ENCODE peak calls at places on chromosome 21, in four cellular contexts. One of them, this sample, is unnamed.

GRCh38 chr21:41834252-41834925 is 44.8 kb downstream of the PRDM15 start:
- DNase-seq in endothelial cell of umbilical vein: no peak
- DNase-seq in body of pancreas: no peak
- DNase-seq in GM12891: no peak
- DNase-seq in this sample: no peak

GRCh38 chr21:39048574-39048973 is 134.7 kb downstream of the PSMG1 start:
- DNase-seq in GM12891: no peak
- DNase-seq in endothelial cell of umbilical vein: no peak
- DNase-seq in body of pancreas: no peak
- DNase-seq in this sample: no peak

GRCh38 chr21:45284456-45284741 is 3.3 kb downstream of the POFUT2 start:
- DNase-seq in endothelial cell of umbilical vein: no peak
- DNase-seq in body of pancreas: no peak
- DNase-seq in GM12891: no peak
- DNase-seq in this sample: no peak

GRCh38 chr21:42745511-42746239 is 92.3 kb downstream of the PDE9A start:
- DNase-seq in body of pancreas: no peak
- DNase-seq in GM12891: no peak
- DNase-seq in endothelial cell of umbilical vein: no peak
- DNase-seq in this sample: no peak

GRCh38 chr21:35314896-35315582 is 265.9 kb upstream of the RUNX1 start:
- DNase-seq in endothelial cell of umbilical vein: no peak
- DNase-seq in body of pancreas: no peak
- DNase-seq in GM12891: no peak
- DNase-seq in this sample: no peak

GRCh38 chr21:31888936-31889371 is 16.1 kb downstream of the HUNK start:
- DNase-seq in body of pancreas: peak
- DNase-seq in endothelial cell of umbilical vein: no peak
- DNase-seq in GM12891: no peak
- DNase-seq in this sample: no peak

GRCh38 chr21:42544544-42544943 is 30.9 kb downstream of the SLC37A1 start:
- DNase-seq in endothelial cell of umbilical vein: no peak
- DNase-seq in GM12891: no peak
- DNase-seq in body of pancreas: no peak
- DNase-seq in this sample: no peak

GRCh38 chr21:44950351-44950750 is 10.5 kb downstream of the SLX9 start:
- DNase-seq in GM12891: no peak
- DNase-seq in body of pancreas: no peak
- DNase-seq in endothelial cell of umbilical vein: no peak
- DNase-seq in this sample: no peak

GRCh38 chr21:20661221-20661620 is 337.0 kb upstream of the NCAM2 start:
- DNase-seq in body of pancreas: no peak
- DNase-seq in endothelial cell of umbilical vein: no peak
- DNase-seq in GM12891: no peak
- DNase-seq in this sample: no peak

GRCh38 chr21:35989185-35989735 is 71.1 kb downstream of the SETD4 start:
- DNase-seq in body of pancreas: no peak
- DNase-seq in GM12891: no peak
- DNase-seq in endothelial cell of umbilical vein: no peak
- DNase-seq in this sample: no peak

GRCh38 chr21:39327727-39328126 is 14.3 kb upstream of the BRWD1 start:
- DNase-seq in GM12891: no peak
- DNase-seq in endothelial cell of umbilical vein: no peak
- DNase-seq in body of pancreas: no peak
- DNase-seq in this sample: no peak

GRCh38 chr21:46509760-46510159 is 51.1 kb downstream of the DIP2A start:
- DNase-seq in body of pancreas: peak
- DNase-seq in GM12891: no peak
- DNase-seq in endothelial cell of umbilical vein: peak
- DNase-seq in this sample: no peak

GRCh38 chr21:31656199-31657095 is 3.0 kb upstream of the SOD1 start:
- DNase-seq in GM12891: no peak
- DNase-seq in body of pancreas: no peak
- DNase-seq in endothelial cell of umbilical vein: no peak
- DNase-seq in this sample: no peak

GRCh38 chr21:45084881-45085536 is 10.6 kb downstream of the ADARB1 start:
- DNase-seq in endothelial cell of umbilical vein: no peak
- DNase-seq in body of pancreas: no peak
- DNase-seq in GM12891: no peak
- DNase-seq in this sample: no peak

GRCh38 chr21:40335689-40336088 is 468.5 kb downstream of the PCP4 start:
- DNase-seq in body of pancreas: no peak
- DNase-seq in GM12891: no peak
- DNase-seq in endothelial cell of umbilical vein: no peak
- DNase-seq in this sample: no peak
- TF ChIP-seq POLR2A in body of pancreas: no peak
- TF ChIP-seq POLR2A in GM12891: no peak
- TF ChIP-seq POLR2A in endothelial cell of umbilical vein: no peak
- TF ChIP-seq POLR2A in this sample: no peak

DNA sequence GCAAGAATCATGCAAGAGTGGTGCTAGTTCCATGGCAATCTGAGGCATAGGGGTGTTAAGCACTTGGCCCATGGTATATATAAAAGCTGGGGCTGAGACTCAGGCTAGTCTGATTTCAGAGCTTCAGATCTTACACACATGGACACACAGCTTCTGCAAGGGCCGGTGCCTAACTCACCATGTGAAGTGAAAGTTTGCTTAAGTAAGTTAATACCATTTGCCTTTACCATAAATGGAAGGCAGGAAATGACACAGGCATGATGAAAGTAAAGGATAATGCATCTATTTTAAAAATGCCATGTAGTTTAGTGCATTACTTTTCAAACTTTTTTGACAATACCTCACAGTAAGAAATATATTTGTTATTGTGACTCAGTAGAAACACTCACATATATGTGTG is 122.6 kb downstream of the KCNJ6 start:
- DNase-seq in body of pancreas: no peak
- DNase-seq in endothelial cell of umbilical vein: no peak
- DNase-seq in GM12891: no peak
- DNase-seq in this sample: no peak
- TF ChIP-seq POLR2A in body of pancreas: no peak
- TF ChIP-seq POLR2A in endothelial cell of umbilical vein: no peak
- TF ChIP-seq POLR2A in GM12891: no peak
- TF ChIP-seq POLR2A in this sample: no peak

GRCh38 chr21:25567472-25567871 is 39.8 kb downstream of the MRPL39 start:
- DNase-seq in GM12891: no peak
- DNase-seq in endothelial cell of umbilical vein: peak
- DNase-seq in body of pancreas: no peak
- DNase-seq in this sample: no peak
- TF ChIP-seq POLR2A in GM12891: peak
- TF ChIP-seq POLR2A in endothelial cell of umbilical vein: no peak
- TF ChIP-seq POLR2A in body of pancreas: no peak
- TF ChIP-seq POLR2A in this sample: no peak

GRCh38 chr21:33993286-33994231 is 78.0 kb upstream of the ATP5PO start:
- DNase-seq in GM12891: no peak
- DNase-seq in body of pancreas: no peak
- DNase-seq in endothelial cell of umbilical vein: peak
- DNase-seq in this sample: no peak
- TF ChIP-seq POLR2A in GM12891: no peak
- TF ChIP-seq POLR2A in body of pancreas: no peak
- TF ChIP-seq POLR2A in endothelial cell of umbilical vein: no peak
- TF ChIP-seq POLR2A in this sample: no peak

GRCh38 chr21:29989634-29990234 is 49.9 kb upstream of the GRIK1 start:
- DNase-seq in endothelial cell of umbilical vein: no peak
- DNase-seq in GM12891: no peak
- DNase-seq in body of pancreas: no peak
- DNase-seq in this sample: no peak
- TF ChIP-seq POLR2A in endothelial cell of umbilical vein: no peak
- TF ChIP-seq POLR2A in GM12891: no peak
- TF ChIP-seq POLR2A in body of pancreas: no peak
- TF ChIP-seq POLR2A in this sample: no peak

GRCh38 chr21:33712022-33712803 is 69.9 kb downstream of the ITSN1 start:
- DNase-seq in GM12891: no peak
- DNase-seq in endothelial cell of umbilical vein: peak
- DNase-seq in body of pancreas: no peak
- DNase-seq in this sample: no peak

GRCh38 chr21:33708874-33709273 is 66.6 kb downstream of the ITSN1 start:
- DNase-seq in endothelial cell of umbilical vein: no peak
- DNase-seq in GM12891: no peak
- DNase-seq in body of pancreas: no peak
- DNase-seq in this sample: no peak

GRCh38 chr21:33703750-33704606 is 61.7 kb downstream of the ITSN1 start:
- DNase-seq in endothelial cell of umbilical vein: peak
- DNase-seq in GM12891: no peak
- DNase-seq in body of pancreas: no peak
- DNase-seq in this sample: no peak

GRCh38 chr21:33707846-33708245 is 65.5 kb downstream of the ITSN1 start:
- DNase-seq in GM12891: no peak
- DNase-seq in body of pancreas: no peak
- DNase-seq in endothelial cell of umbilical vein: no peak
- DNase-seq in this sample: no peak
- TF ChIP-seq POLR2A in GM12891: no peak
- TF ChIP-seq POLR2A in body of pancreas: no peak
- TF ChIP-seq POLR2A in endothelial cell of umbilical vein: no peak
- TF ChIP-seq POLR2A in this sample: no peak

DNA sequence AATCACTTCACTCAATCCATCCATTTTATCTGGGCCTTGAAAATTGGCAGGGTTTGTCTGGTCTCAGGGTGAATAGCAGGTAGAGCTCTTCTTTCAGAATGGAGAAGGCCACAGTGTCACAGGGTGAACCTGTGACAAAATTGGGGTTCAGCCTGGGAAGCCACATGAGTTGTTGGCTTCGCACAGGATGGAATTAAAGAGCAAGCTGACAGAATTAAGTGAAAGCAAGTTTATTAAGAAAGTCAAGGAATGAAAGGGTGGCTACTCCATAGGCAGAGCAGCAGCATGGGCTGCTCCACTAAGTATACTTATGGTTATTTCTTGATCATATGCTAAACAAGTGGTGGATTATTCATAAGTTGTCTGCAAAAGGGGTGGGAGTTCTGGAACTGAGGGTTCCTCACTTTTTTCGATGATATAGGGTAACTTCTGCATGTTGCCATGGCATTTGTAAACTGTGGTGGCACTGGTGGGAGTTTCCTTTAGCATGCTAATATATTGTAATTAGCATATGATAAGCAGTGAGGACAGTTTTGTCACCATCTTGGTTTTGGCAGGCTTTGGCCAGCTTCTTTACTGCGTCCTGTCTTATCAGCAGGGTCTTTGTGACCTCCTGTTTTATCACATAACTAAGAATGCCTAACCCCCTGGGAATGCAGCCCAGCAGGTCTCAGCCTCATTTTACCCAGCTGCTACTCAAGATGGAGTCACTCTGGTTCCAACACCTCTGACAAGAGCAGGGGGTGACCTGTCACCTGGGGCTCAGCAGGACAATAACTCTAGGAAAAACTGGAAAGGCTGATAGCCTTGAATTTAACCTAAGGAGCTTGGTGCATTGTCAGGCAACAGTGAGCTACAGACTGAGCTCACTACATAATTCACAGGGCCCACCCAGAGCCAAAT is 5.1 kb downstream of the IFNAR2 start:
- DNase-seq in GM12891: no peak
- DNase-seq in body of pancreas: no peak
- DNase-seq in endothelial cell of umbilical vein: no peak
- DNase-seq in this sample: no peak
- TF ChIP-seq POLR2A in GM12891: peak
- TF ChIP-seq POLR2A in body of pancreas: no peak
- TF ChIP-seq POLR2A in endothelial cell of umbilical vein: no peak
- TF ChIP-seq POLR2A in this sample: no peak

GRCh38 chr21:25509862-25510261 is 97.4 kb downstream of the MRPL39 start:
- DNase-seq in endothelial cell of umbilical vein: no peak
- DNase-seq in body of pancreas: no peak
- DNase-seq in GM12891: no peak
- DNase-seq in this sample: no peak
- TF ChIP-seq POLR2A in endothelial cell of umbilical vein: no peak
- TF ChIP-seq POLR2A in body of pancreas: no peak
- TF ChIP-seq POLR2A in GM12891: peak
- TF ChIP-seq POLR2A in this sample: no peak

GRCh38 chr21:43809853-43810504 is 20.6 kb downstream of the RRP1 start:
- DNase-seq in endothelial cell of umbilical vein: no peak
- DNase-seq in GM12891: no peak
- DNase-seq in body of pancreas: no peak
- DNase-seq in this sample: no peak

GRCh38 chr21:43810505-43811261 is 21.3 kb downstream of the RRP1 start:
- DNase-seq in body of pancreas: peak
- DNase-seq in endothelial cell of umbilical vein: peak
- DNase-seq in GM12891: peak
- DNase-seq in this sample: peak

GRCh38 chr21:43808367-43808766 is 19.0 kb downstream of the RRP1 start:
- DNase-seq in endothelial cell of umbilical vein: no peak
- DNase-seq in body of pancreas: no peak
- DNase-seq in GM12891: no peak
- DNase-seq in this sample: no peak

GRCh38 chr21:43809346-43809799 is 20.0 kb downstream of the RRP1 start:
- DNase-seq in GM12891: no peak
- DNase-seq in body of pancreas: no peak
- DNase-seq in endothelial cell of umbilical vein: no peak
- DNase-seq in this sample: no peak

DNA sequence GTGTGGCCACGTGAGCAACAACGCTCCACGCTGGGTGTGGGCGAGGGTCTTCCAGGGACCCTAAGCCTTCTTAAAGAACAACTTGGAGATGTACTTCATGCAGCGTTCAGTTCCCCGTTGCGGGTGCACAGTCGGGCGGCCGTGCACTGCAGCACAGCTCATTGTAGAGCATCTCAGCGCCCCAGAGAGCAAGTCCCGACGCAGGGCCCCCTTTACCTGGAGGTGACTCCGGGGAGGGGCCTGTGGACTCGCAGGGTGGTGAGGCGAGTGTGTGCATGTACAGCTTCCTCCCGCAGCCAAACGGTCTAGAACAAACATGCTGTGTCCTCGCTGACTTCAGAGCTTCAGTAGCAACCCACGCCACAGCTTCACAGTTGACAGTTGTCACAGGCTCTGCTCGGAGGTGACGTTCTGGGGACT is 19.5 kb downstream of the RRP1 start:
- DNase-seq in GM12891: no peak
- DNase-seq in endothelial cell of umbilical vein: no peak
- DNase-seq in body of pancreas: no peak
- DNase-seq in this sample: no peak
- TF ChIP-seq POLR2A in GM12891: no peak
- TF ChIP-seq POLR2A in endothelial cell of umbilical vein: no peak
- TF ChIP-seq POLR2A in body of pancreas: no peak
- TF ChIP-seq POLR2A in this sample: no peak